ENCODE peak calls at places on chromosomes 6 and 20, in ten cellular contexts. U is transverse colon, K is A549, I is uterus, W is sigmoid colon, O is heart left ventricle, N is gastrocnemius medialis, F is right lobe of liver, P is upper lobe of left lung, M is HepG2. R is an unnamed sample.

GRCh38 chr6:72621243-72622093 is at the start of gene KCNQ5:
- DNase-seq in U (peak; percentile 8), K (peak; percentile 24), I (no peak), W (no peak), O (peak; percentile 61), N (peak; percentile 37), F (peak; percentile 42), P (peak; percentile 23), M (no peak), R (no peak)

GRCh38 chr6:14333556-14334305 is 216.2 kb downstream of the CD83 start:
- DNase-seq in U (no peak), K (no peak), I (no peak), W (no peak), O (no peak), N (no peak), F (no peak), P (no peak), M (no peak), R (no peak)

GRCh38 chr6:134678436-134678889 is 271.4 kb downstream of the ALDH8A1 start:
- DNase-seq in U (peak; percentile 86), K (no peak), I (peak; percentile 30), W (no peak), O (no peak), N (no peak), F (peak; percentile 65), P (no peak), M (no peak), R (no peak)

GRCh38 chr6:71349976-71350615 is 61.5 kb downstream of the OGFRL1 start:
- DNase-seq in U (no peak), K (no peak), I (peak; percentile 51), W (peak; percentile 82), O (no peak), N (peak; percentile 39), F (peak; percentile 70), P (no peak), M (no peak), R (no peak)

GRCh38 chr20:46123482-46124245 is 5.5 kb downstream of the CD40 start:
- DNase-seq in U (no peak), K (no peak), I (no peak), W (no peak), O (no peak), N (no peak), F (no peak), P (no peak), M (no peak), R (no peak)

GRCh38 chr6:86707545-86708120 is 229.7 kb upstream of the HTR1E start:
- DNase-seq in U (no peak), K (no peak), I (no peak), W (no peak), O (no peak), N (no peak), F (no peak), P (no peak), M (no peak), R (no peak)

GRCh38 chr20:17878912-17879602 is 89.5 kb downstream of the SNX5 start:
- DNase-seq in U (no peak), K (no peak), I (no peak), W (peak; percentile 27), O (no peak), N (no peak), F (no peak), P (no peak), M (no peak), R (no peak)

GRCh38 chr6:33785766-33786165 is 3.2 kb downstream of the LEMD2 start:
- DNase-seq in U (no peak), K (no peak), I (no peak), W (no peak), O (no peak), N (no peak), F (no peak), P (no peak), M (no peak), R (no peak)

GRCh38 chr6:31956796-31957195 is 2.0 kb downstream of the NELFE start:
- DNase-seq in U (no peak), K (no peak), I (no peak), W (no peak), O (no peak), N (no peak), F (no peak), P (no peak), M (no peak), R (no peak)

GRCh38 chr6:31954511-31954910 is 4.3 kb downstream of the NELFE start:
- DNase-seq in U (no peak), K (no peak), I (no peak), W (no peak), O (no peak), N (no peak), F (no peak), P (no peak), M (no peak), R (no peak)

GRCh38 chr6:31958412-31958740 is 395 bp downstream of the NELFE start:
- DNase-seq in U (no peak), K (no peak), I (no peak), W (no peak), O (no peak), N (no peak), F (no peak), P (no peak), M (no peak), R (no peak)

GRCh38 chr6:31961616-31962015 is 2.6 kb downstream of the SKIC2 start:
- DNase-seq in U (no peak), K (no peak), I (no peak), W (no peak), O (no peak), N (no peak), F (no peak), P (no peak), M (no peak), R (no peak)

GRCh38 chr6:31958741-31959739 is at the start of the genes NELFE and SKIC2:
- DNase-seq in U (peak; percentile 99), K (peak; percentile 98), I (peak; percentile 97), W (peak; percentile 99), O (peak; percentile 99), N (peak; percentile 98), F (peak; percentile 99), P (peak; percentile 98), M (peak; percentile 97), R (peak; percentile 98)
- TF ChIP-seq POLR2A in U (peak; percentile 80), K (peak; percentile 53), I (peak; percentile 69), W (peak; percentile 52), O (peak; percentile 67), N (peak; percentile 72), F (peak; percentile 69), P (peak; percentile 79), M (peak; percentile 70), R (peak; percentile 60)

GRCh38 chr20:4902788-4903187 is 98.5 kb downstream of the SLC23A2 start:
- DNase-seq in U (no peak), K (no peak), I (no peak), W (no peak), O (no peak), N (no peak), F (no peak), P (no peak), M (no peak), R (no peak)
- H3K4me1 ChIP-seq in U (no peaks in the 10 kb centered on the region), K (peaks cover 10% of the 10 kb centered on the region), I (no peaks in the 10 kb centered on the region), W (no peaks in the 10 kb centered on the region), O (no peaks in the 10 kb centered on the region), N (peaks cover 3% of the 10 kb centered on the region), F (no peaks in the 10 kb centered on the region), P (peaks cover 7% of the 10 kb centered on the region), M (peaks cover 60% of the 10 kb centered on the region), R (no peaks in the 10 kb centered on the region)

GRCh38 chr20:32336918-32337347 is 21.2 kb upstream of the ASXL1 start:
- DNase-seq in U (no peak), K (peak; percentile 44), I (no peak), W (no peak), O (no peak), N (no peak), F (no peak), P (no peak), M (peak; percentile 86), R (no peak)

GRCh38 chr20:32339116-32339515 is 19.0 kb upstream of the ASXL1 start:
- DNase-seq in U (no peak), K (no peak), I (no peak), W (no peak), O (no peak), N (no peak), F (no peak), P (peak; percentile 58), M (no peak), R (no peak)

GRCh38 chr20:32337937-32338661 is 20.0 kb upstream of the ASXL1 start:
- DNase-seq in U (no peak), K (no peak), I (no peak), W (no peak), O (no peak), N (no peak), F (no peak), P (no peak), M (no peak), R (no peak)

GRCh38 chr20:32333988-32334885 is 23.9 kb upstream of the ASXL1 start:
- DNase-seq in U (peak; percentile 80), K (no peak), I (peak; percentile 25), W (peak; percentile 69), O (peak; percentile 83), N (peak; percentile 15), F (no peak), P (peak; percentile 87), M (no peak), R (no peak)

GRCh38 chr20:32338665-32339064 is 19.5 kb upstream of the ASXL1 start:
- DNase-seq in U (no peak), K (no peak), I (no peak), W (no peak), O (no peak), N (no peak), F (no peak), P (peak; percentile 80), M (peak; percentile 54), R (no peak)
- H3K4me3 ChIP-seq in U (no peak overlapping the region), K (no peak overlapping the region), I (no peak overlapping the region), W (no peak overlapping the region), O (no peak overlapping the region), N (no peak overlapping the region), F (no peak overlapping the region), P (no peak overlapping the region), M (no peak overlapping the region), R (no peak overlapping the region)

GRCh38 chr6:75747371-75747984 is 1.6 kb upstream of the MYO6 start:
- DNase-seq in U (peak; percentile 45), K (no peak), I (no peak), W (no peak), O (no peak), N (no peak), F (no peak), P (peak; percentile 71), M (no peak), R (peak; percentile 60)

GRCh38 chr6:75751443-75751842 is 2.4 kb downstream of the MYO6 start:
- DNase-seq in U (no peak), K (no peak), I (no peak), W (no peak), O (no peak), N (no peak), F (no peak), P (no peak), M (no peak), R (no peak)

GRCh38 chr6:75747985-75748742 is 875 bp upstream of the MYO6 start:
- DNase-seq in U (no peak), K (peak; percentile 18), I (no peak), W (no peak), O (no peak), N (no peak), F (no peak), P (no peak), M (no peak), R (no peak)

GRCh38 chr6:75750925-75751324 is 1.9 kb downstream of the MYO6 start:
- DNase-seq in U (no peak), K (no peak), I (no peak), W (no peak), O (no peak), N (no peak), F (no peak), P (no peak), M (no peak), R (no peak)

DNA sequence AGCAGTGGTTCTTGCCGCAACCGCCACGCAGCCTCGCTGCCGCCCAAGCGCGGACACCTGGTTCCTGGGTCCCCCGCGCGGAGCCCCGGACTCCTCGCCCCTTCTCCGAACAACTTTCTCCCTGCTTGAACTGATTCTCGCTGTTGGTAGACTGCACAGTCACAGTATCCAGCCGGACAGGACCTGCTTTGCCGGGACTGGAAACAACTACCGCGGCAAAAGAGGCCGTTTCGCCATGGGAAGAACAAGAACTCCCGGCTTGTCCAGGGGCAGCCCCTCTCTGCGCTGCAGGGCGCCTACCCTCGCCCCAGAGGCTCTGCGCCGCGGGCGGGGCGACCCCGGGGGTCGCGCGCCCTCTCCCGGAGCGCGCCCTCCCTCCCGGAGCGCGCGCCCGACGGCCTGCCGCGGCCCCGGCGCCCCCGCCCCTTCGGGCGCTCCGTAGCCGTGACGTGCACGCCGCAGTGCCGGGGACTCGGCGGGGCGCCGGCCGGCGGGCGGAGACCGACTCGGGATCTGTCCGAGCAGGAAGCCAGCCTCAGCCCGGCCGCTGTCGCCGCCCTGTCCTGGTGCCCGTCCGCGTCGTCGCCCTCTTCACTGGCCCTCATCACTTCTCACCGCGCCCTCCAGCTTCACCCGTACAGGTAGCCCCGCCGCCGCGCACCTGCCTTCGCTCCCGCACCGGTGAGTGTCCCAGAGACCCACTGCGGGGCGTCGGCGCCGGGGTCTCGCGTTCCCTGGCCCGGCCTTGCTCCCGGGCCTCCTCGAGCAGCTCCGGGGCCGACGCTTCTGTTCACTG is at the start of gene MYO6:
- DNase-seq in U (peak; percentile 85), K (peak; percentile 28), I (peak; percentile 44), W (peak; percentile 80), O (peak; percentile 88), N (peak; percentile 52), F (peak; percentile 88), P (peak; percentile 78), M (peak; percentile 26), R (peak; percentile 80)
- TF ChIP-seq POLR2A in U (peak; percentile 94), K (peak; percentile 71), I (peak; percentile 87), W (peak; percentile 56), O (peak; percentile 84), N (peak; percentile 77), F (peak; percentile 96), P (peak; percentile 93), M (peak; percentile 92), R (peak; percentile 93)

R was measured in prostate gland.